ENCODE peak calls at places on chromosomes 7 and 10, in ten cellular contexts. One of them, this sample, is unnamed.

GRCh38 chr7:108486291-108486966 is 30.2 kb upstream of the NRCAM start:
- DNase-seq in AG04450: peak; percentile 6
- DNase-seq in WTC11: no peak
- DNase-seq in GM12865: no peak
- DNase-seq in neural crest cell: no peak
- DNase-seq in lower leg skin: no peak
- DNase-seq in HFF-Myc: no peak
- DNase-seq in GM10248: no peak
- DNase-seq in psoas muscle: no peak
- DNase-seq in nephron progenitor cell: no peak
- DNase-seq in this sample: no peak

GRCh38 chr7:83876593-83876992 is 227.7 kb upstream of the SEMA3E start:
- DNase-seq in AG04450: no peak
- DNase-seq in WTC11: no peak
- DNase-seq in GM12865: no peak
- DNase-seq in neural crest cell: no peak
- DNase-seq in lower leg skin: no peak
- DNase-seq in HFF-Myc: no peak
- DNase-seq in GM10248: no peak
- DNase-seq in psoas muscle: no peak
- DNase-seq in nephron progenitor cell: no peak
- DNase-seq in this sample: peak; percentile 19

GRCh38 chr7:2553831-2554581 is 1.3 kb downstream of the BRAT1 start:
- DNase-seq in AG04450: no peak
- DNase-seq in WTC11: no peak
- DNase-seq in GM12865: no peak
- DNase-seq in neural crest cell: no peak
- DNase-seq in lower leg skin: no peak
- DNase-seq in HFF-Myc: no peak
- DNase-seq in GM10248: no peak
- DNase-seq in psoas muscle: peak; percentile 27
- DNase-seq in nephron progenitor cell: no peak
- DNase-seq in this sample: no peak

GRCh38 chr10:15824498-15824897 is 35.8 kb downstream of the MINDY3 start:
- DNase-seq in AG04450: no peak
- DNase-seq in WTC11: no peak
- DNase-seq in GM12865: no peak
- DNase-seq in neural crest cell: no peak
- DNase-seq in lower leg skin: no peak
- DNase-seq in HFF-Myc: no peak
- DNase-seq in GM10248: no peak
- DNase-seq in psoas muscle: no peak
- DNase-seq in nephron progenitor cell: no peak
- DNase-seq in this sample: no peak

GRCh38 chr10:30557884-30558283 is 71.7 kb downstream of the LYZL2 start:
- DNase-seq in AG04450: no peak
- DNase-seq in WTC11: no peak
- DNase-seq in GM12865: no peak
- DNase-seq in neural crest cell: no peak
- DNase-seq in lower leg skin: no peak
- DNase-seq in HFF-Myc: no peak
- DNase-seq in GM10248: no peak
- DNase-seq in psoas muscle: no peak
- DNase-seq in nephron progenitor cell: no peak
- DNase-seq in this sample: peak; percentile 38

GRCh38 chr7:35416568-35416967 is 162.7 kb upstream of the TBX20 start:
- DNase-seq in AG04450: no peak
- DNase-seq in WTC11: no peak
- DNase-seq in GM12865: no peak
- DNase-seq in neural crest cell: no peak
- DNase-seq in lower leg skin: no peak
- DNase-seq in HFF-Myc: no peak
- DNase-seq in GM10248: no peak
- DNase-seq in psoas muscle: no peak
- DNase-seq in nephron progenitor cell: no peak
- DNase-seq in this sample: no peak

GRCh38 chr10:29714096-29714874 is 79.5 kb upstream of the SVIL start:
- DNase-seq in AG04450: peak; percentile 61
- DNase-seq in WTC11: no peak
- DNase-seq in GM12865: no peak
- DNase-seq in neural crest cell: no peak
- DNase-seq in lower leg skin: no peak
- DNase-seq in HFF-Myc: peak; percentile 37
- DNase-seq in GM10248: no peak
- DNase-seq in psoas muscle: no peak
- DNase-seq in nephron progenitor cell: no peak
- DNase-seq in this sample: peak; percentile 42

GRCh38 chr7:84041649-84042048 is 152.9 kb downstream of the SEMA3A start:
- DNase-seq in AG04450: no peak
- DNase-seq in WTC11: no peak
- DNase-seq in GM12865: no peak
- DNase-seq in neural crest cell: no peak
- DNase-seq in lower leg skin: no peak
- DNase-seq in HFF-Myc: no peak
- DNase-seq in GM10248: no peak
- DNase-seq in psoas muscle: no peak
- DNase-seq in nephron progenitor cell: no peak
- DNase-seq in this sample: no peak

GRCh38 chr10:60139290-60139689 is 232.9 kb upstream of the CCDC6 start:
- DNase-seq in AG04450: no peak
- DNase-seq in WTC11: no peak
- DNase-seq in GM12865: no peak
- DNase-seq in neural crest cell: no peak
- DNase-seq in lower leg skin: no peak
- DNase-seq in HFF-Myc: no peak
- DNase-seq in GM10248: no peak
- DNase-seq in psoas muscle: no peak
- DNase-seq in nephron progenitor cell: no peak
- DNase-seq in this sample: no peak

GRCh38 chr7:41222704-41223103 is 480.2 kb downstream of the INHBA start:
- DNase-seq in AG04450: peak; percentile 60
- DNase-seq in WTC11: no peak
- DNase-seq in GM12865: no peak
- DNase-seq in neural crest cell: no peak
- DNase-seq in lower leg skin: no peak
- DNase-seq in HFF-Myc: no peak
- DNase-seq in GM10248: no peak
- DNase-seq in psoas muscle: no peak
- DNase-seq in nephron progenitor cell: no peak
- DNase-seq in this sample: no peak

GRCh38 chr10:128210215-128211063 is 84.2 kb upstream of the MKI67 start:
- DNase-seq in AG04450: no peak
- DNase-seq in WTC11: peak; percentile 73
- DNase-seq in GM12865: peak; percentile 41
- DNase-seq in neural crest cell: peak; percentile 79
- DNase-seq in lower leg skin: peak; percentile 31
- DNase-seq in HFF-Myc: no peak
- DNase-seq in GM10248: peak; percentile 85
- DNase-seq in psoas muscle: peak; percentile 77
- DNase-seq in nephron progenitor cell: peak; percentile 83
- DNase-seq in this sample: no peak

DNA sequence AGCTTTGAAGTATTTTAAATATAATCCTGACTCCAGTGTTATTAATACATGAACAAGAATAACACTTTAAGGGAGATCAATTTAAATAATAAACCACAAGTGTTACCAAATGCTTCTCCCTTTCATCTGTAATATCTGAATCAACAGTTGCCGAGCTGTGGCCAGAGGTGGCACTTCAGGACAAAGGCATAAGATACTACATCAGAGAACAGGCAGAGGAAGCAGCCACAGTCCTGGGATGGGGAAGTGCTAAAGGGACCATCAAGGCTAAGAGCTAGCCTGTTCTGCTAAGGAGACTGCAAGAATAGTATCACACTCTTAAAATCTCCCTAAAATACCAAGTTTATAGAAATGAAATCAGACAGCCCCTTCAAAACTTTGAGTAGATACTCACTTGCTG is 378.2 kb upstream of the PRKCQ start:
- DNase-seq in AG04450: no peak
- DNase-seq in WTC11: no peak
- DNase-seq in GM12865: no peak
- DNase-seq in neural crest cell: no peak
- DNase-seq in lower leg skin: no peak
- DNase-seq in HFF-Myc: no peak
- DNase-seq in GM10248: no peak
- DNase-seq in psoas muscle: no peak
- DNase-seq in nephron progenitor cell: no peak
- DNase-seq in this sample: no peak
- TF ChIP-seq CTCF in AG04450: no peak
- TF ChIP-seq CTCF in WTC11: no peak
- TF ChIP-seq CTCF in GM12865: no peak
- TF ChIP-seq CTCF in neural crest cell: no peak
- TF ChIP-seq CTCF in lower leg skin: no peak
- TF ChIP-seq CTCF in HFF-Myc: no peak
- TF ChIP-seq CTCF in GM10248: no peak
- TF ChIP-seq CTCF in psoas muscle: no peak
- TF ChIP-seq CTCF in nephron progenitor cell: no peak
- TF ChIP-seq CTCF in this sample: no peak

DNA sequence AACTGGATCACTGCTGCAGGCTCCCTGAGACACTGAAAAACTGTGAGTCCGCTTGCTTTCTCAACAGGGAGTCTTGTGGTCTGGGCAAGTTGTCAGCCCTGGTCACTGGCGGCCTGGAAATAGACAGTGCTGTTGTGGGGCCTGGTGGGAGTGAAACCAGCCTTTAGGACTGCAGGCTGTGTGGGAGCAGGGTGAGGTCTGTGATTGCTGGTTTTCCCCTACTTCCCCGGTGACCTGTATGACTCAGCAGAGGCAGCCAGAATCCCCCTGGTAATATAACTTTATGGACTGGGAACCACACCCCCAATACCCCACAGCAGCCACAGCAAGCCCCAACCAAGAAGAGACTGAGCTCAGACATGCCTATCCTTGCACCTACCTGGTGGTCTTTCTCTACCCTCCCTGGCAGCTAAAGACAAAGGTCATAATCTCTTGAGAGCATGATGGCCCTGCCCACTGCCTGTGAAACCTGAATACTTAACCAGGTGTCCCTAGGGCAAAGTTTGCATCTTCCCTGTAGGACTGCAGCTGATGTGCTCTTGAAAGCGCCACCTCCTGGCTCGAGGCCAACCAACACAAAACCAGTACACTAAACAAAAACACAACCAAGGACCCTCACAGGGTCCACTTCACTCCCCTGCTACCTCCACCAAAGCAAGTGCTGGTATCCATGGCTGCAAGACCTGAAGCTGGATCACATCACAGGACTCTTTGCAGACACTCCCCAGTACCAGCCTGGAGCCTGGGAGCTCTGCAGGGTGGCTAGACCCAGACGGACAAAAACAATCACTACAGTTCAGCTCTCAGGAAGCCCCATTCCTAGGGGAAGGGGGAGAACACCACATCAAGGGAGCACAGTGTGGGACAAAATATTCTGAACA is 7.2 kb upstream of the ADAM22 start:
- DNase-seq in AG04450: no peak
- DNase-seq in WTC11: peak; percentile 74
- DNase-seq in GM12865: peak; percentile 97
- DNase-seq in neural crest cell: no peak
- DNase-seq in lower leg skin: no peak
- DNase-seq in HFF-Myc: no peak
- DNase-seq in GM10248: peak; percentile 48
- DNase-seq in psoas muscle: no peak
- DNase-seq in nephron progenitor cell: peak; percentile 15
- DNase-seq in this sample: peak; percentile 25
- TF ChIP-seq CTCF in AG04450: no peak
- TF ChIP-seq CTCF in WTC11: peak; percentile 19
- TF ChIP-seq CTCF in GM12865: peak; percentile 42
- TF ChIP-seq CTCF in neural crest cell: no peak
- TF ChIP-seq CTCF in lower leg skin: no peak
- TF ChIP-seq CTCF in HFF-Myc: no peak
- TF ChIP-seq CTCF in GM10248: peak; percentile 48
- TF ChIP-seq CTCF in psoas muscle: no peak
- TF ChIP-seq CTCF in nephron progenitor cell: no peak
- TF ChIP-seq CTCF in this sample: no peak

DNA sequence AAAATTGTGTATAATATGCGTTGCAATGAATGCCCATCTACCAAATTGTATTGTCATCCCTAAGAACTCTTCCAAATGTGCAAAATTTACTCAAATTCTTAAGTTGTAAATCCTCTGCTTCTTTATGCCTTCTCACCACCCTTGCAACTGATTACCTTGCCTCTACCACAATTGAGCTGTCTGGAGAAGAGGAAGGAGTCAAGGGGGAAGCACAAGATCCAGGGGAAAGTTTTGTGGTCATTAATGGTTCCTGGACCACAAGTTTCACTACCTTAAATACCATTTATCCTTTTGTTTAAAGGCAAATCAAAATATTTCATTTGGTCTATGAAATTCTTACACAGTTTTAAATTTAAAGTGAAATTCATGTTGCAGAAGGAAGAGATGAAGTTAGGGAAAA is 16.7 kb downstream of the CRPPA start:
- DNase-seq in AG04450: no peak
- DNase-seq in WTC11: no peak
- DNase-seq in GM12865: no peak
- DNase-seq in neural crest cell: no peak
- DNase-seq in lower leg skin: no peak
- DNase-seq in HFF-Myc: no peak
- DNase-seq in GM10248: no peak
- DNase-seq in psoas muscle: no peak
- DNase-seq in nephron progenitor cell: no peak
- DNase-seq in this sample: no peak
- TF ChIP-seq CTCF in AG04450: no peak
- TF ChIP-seq CTCF in WTC11: no peak
- TF ChIP-seq CTCF in GM12865: no peak
- TF ChIP-seq CTCF in neural crest cell: no peak
- TF ChIP-seq CTCF in lower leg skin: no peak
- TF ChIP-seq CTCF in HFF-Myc: no peak
- TF ChIP-seq CTCF in GM10248: no peak
- TF ChIP-seq CTCF in psoas muscle: no peak
- TF ChIP-seq CTCF in nephron progenitor cell: no peak
- TF ChIP-seq CTCF in this sample: no peak

GRCh38 chr10:100825946-100826660 is 80.7 kb downstream of the PAX2 start:
- DNase-seq in AG04450: no peak
- DNase-seq in WTC11: no peak
- DNase-seq in GM12865: no peak
- DNase-seq in neural crest cell: no peak
- DNase-seq in lower leg skin: no peak
- DNase-seq in HFF-Myc: no peak
- DNase-seq in GM10248: peak; percentile 50
- DNase-seq in psoas muscle: no peak
- DNase-seq in nephron progenitor cell: peak; percentile 47
- DNase-seq in this sample: no peak

GRCh38 chr10:100828744-100829102 is 83.3 kb downstream of the PAX2 start:
- DNase-seq in AG04450: no peak
- DNase-seq in WTC11: no peak
- DNase-seq in GM12865: peak; percentile 14
- DNase-seq in neural crest cell: no peak
- DNase-seq in lower leg skin: no peak
- DNase-seq in HFF-Myc: no peak
- DNase-seq in GM10248: peak; percentile 70
- DNase-seq in psoas muscle: no peak
- DNase-seq in nephron progenitor cell: peak; percentile 52
- DNase-seq in this sample: no peak

GRCh38 chr10:100827819-100828743 is 82.7 kb downstream of the PAX2 start:
- DNase-seq in AG04450: no peak
- DNase-seq in WTC11: peak; percentile 68
- DNase-seq in GM12865: peak; percentile 27
- DNase-seq in neural crest cell: peak; percentile 50
- DNase-seq in lower leg skin: no peak
- DNase-seq in HFF-Myc: no peak
- DNase-seq in GM10248: peak; percentile 60
- DNase-seq in psoas muscle: no peak
- DNase-seq in nephron progenitor cell: peak; percentile 79
- DNase-seq in this sample: no peak

GRCh38 chr10:100826661-100826982 is 81.2 kb downstream of the PAX2 start:
- DNase-seq in AG04450: no peak
- DNase-seq in WTC11: no peak
- DNase-seq in GM12865: no peak
- DNase-seq in neural crest cell: no peak
- DNase-seq in lower leg skin: no peak
- DNase-seq in HFF-Myc: no peak
- DNase-seq in GM10248: no peak
- DNase-seq in psoas muscle: no peak
- DNase-seq in nephron progenitor cell: no peak
- DNase-seq in this sample: no peak

GRCh38 chr10:100826983-100827818 is 81.8 kb downstream of the PAX2 start:
- DNase-seq in AG04450: no peak
- DNase-seq in WTC11: peak; percentile 59
- DNase-seq in GM12865: no peak
- DNase-seq in neural crest cell: no peak
- DNase-seq in lower leg skin: no peak
- DNase-seq in HFF-Myc: no peak
- DNase-seq in GM10248: peak; percentile 60
- DNase-seq in psoas muscle: no peak
- DNase-seq in nephron progenitor cell: peak; percentile 56
- DNase-seq in this sample: no peak
- TF ChIP-seq CTCF in AG04450: no peak
- TF ChIP-seq CTCF in WTC11: no peak
- TF ChIP-seq CTCF in GM12865: no peak
- TF ChIP-seq CTCF in neural crest cell: peak; percentile 39
- TF ChIP-seq CTCF in lower leg skin: no peak
- TF ChIP-seq CTCF in HFF-Myc: no peak
- TF ChIP-seq CTCF in GM10248: peak; percentile 44
- TF ChIP-seq CTCF in psoas muscle: peak; percentile 20
- TF ChIP-seq CTCF in nephron progenitor cell: no peak
- TF ChIP-seq CTCF in this sample: peak; percentile 37

This sample was measured in kidney epithelial cell.